ENCODE peak calls at places on chromosome 14, in six cellular contexts. O is mesendoderm; W is effector memory CD4-positive, alpha-beta T cell; M is lower lobe of right lung; B is PC-9; Y is hepatocyte. D is an unnamed sample.

GRCh38 chr14:96793547-96793946 is 3.6 kb upstream of the VRK1 start:
- DNase-seq in O (no peak), W (no peak), M (no peak), B (no peak), Y (no peak), D (no peak)

GRCh38 chr14:44898547-44898946 is 63.2 kb downstream of the KLHL28 start:
- DNase-seq in O (no peak), W (no peak), M (no peak), B (no peak), Y (no peak), D (no peak)

GRCh38 chr14:42911642-42912041 is 1305.0 kb downstream of the LRFN5 start:
- DNase-seq in O (peak; percentile 5), W (no peak), M (no peak), B (no peak), Y (no peak), D (no peak)

GRCh38 chr14:88045705-88046104 is 40.8 kb downstream of the GPR65 start:
- DNase-seq in O (no peak), W (no peak), M (peak; percentile 47), B (no peak), Y (no peak), D (no peak)

GRCh38 chr14:72061718-72062117 is 129.5 kb downstream of the RGS6 start:
- DNase-seq in O (no peak), W (no peak), M (no peak), B (no peak), Y (no peak), D (no peak)

GRCh38 chr14:60839657-60840056 is 105.1 kb downstream of the MNAT1 start:
- DNase-seq in O (no peak), W (no peak), M (no peak), B (no peak), Y (no peak), D (no peak)

GRCh38 chr14:51004352-51004800 is 60.1 kb upstream of the PYGL start:
- DNase-seq in O (no peak), W (no peak), M (peak; percentile 50), B (no peak), Y (no peak), D (no peak)

GRCh38 chr14:105273062-105273461 is 24.7 kb downstream of the BTBD6 start:
- DNase-seq in O (no peak), W (no peak), M (peak; percentile 76), B (peak; percentile 45), Y (no peak), D (no peak)

GRCh38 chr14:67514650-67515385 is 18.3 kb upstream of the PLEKHH1 start:
- DNase-seq in O (no peak), W (peak; percentile 19), M (peak; percentile 65), B (peak; percentile 44), Y (peak; percentile 66), D (peak; percentile 7)
- H3K27ac ChIP-seq in O (no peak overlapping the region), W (peak overlapping the region; percentile 71), M (peak overlapping the region; percentile 78), B (no peak overlapping the region), Y (peak overlapping the region; percentile 87), D (no peak overlapping the region)

DNA sequence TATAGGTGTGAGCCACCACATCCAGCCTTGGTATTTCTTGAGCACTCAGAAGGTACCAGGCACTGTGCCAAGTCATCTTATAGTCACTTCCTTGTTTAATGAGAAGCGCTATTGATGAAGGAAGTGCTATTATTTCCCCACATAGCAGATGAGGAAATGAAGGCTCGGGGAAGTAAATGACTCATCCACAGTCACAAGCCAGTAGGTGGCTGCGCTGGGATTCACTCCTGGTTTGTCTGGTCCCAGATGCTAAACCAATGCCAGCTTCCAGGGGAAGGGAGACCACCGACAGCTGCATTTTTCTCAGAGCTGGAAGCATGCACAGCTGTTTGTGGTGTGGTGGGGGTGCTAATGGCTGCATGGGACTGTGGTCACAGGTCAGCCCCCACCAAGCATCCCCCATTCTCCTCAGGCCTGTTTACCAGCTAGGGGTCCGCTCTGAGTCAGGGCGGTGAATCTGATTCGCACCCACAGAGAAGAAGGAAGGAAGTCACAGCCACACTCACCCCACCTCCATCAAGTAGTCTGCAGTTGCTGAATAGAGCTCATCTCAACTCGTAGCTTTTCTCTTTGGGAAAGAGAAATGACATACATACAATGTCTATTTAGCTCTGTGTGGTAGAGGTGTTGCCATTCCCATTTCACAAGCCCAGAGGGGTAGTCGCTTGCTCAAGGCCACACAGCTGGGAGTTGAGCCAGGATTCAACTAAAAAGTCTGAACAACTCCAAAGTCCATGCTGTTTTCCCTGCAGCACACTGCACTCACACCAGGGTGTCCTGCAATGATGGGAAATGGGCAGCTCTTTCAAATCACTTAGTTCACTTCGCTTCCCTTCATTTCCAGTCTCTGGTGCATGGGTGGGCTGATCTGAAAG is 6.3 kb upstream of the LTBP2 start:
- DNase-seq in O (peak; percentile 70), W (peak; percentile 64), M (peak; percentile 63), B (peak; percentile 67), Y (no peak), D (no peak)
- H3K4me3 ChIP-seq in O (no peak overlapping the region), W (peak overlapping the region; percentile 2), M (no peak overlapping the region), B (no peak overlapping the region), Y (no peak overlapping the region), D (no peak overlapping the region)

DNA sequence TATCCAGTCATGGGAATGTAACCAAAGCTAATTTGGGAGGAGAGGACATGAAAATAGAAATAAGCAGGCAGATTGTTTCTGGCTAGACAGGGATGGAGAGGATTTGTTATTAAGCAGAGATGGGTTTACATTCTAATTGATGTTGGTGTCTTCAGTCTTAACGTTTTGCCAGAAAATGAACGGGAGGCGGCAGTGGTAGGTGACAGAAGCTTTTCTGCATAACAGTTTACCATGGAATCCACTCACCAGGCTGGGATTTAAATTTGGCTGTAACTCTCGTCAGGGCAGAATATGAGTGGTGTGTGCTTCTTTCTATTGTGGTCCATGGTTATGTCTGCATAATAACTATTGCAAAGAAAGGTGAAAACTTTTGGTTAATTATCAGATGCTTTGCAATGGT is 50.2 kb upstream of the OTX2 start:
- DNase-seq in O (no peak), W (no peak), M (no peak), B (no peak), Y (no peak), D (no peak)
- H3K27me3 ChIP-seq in O (no peaks in the 10 kb centered on the region), W (no peaks in the 10 kb centered on the region), M (no peaks in the 10 kb centered on the region), B (no peaks in the 10 kb centered on the region), Y (peaks cover 27% of the 10 kb centered on the region), D (no peaks in the 10 kb centered on the region)

DNA sequence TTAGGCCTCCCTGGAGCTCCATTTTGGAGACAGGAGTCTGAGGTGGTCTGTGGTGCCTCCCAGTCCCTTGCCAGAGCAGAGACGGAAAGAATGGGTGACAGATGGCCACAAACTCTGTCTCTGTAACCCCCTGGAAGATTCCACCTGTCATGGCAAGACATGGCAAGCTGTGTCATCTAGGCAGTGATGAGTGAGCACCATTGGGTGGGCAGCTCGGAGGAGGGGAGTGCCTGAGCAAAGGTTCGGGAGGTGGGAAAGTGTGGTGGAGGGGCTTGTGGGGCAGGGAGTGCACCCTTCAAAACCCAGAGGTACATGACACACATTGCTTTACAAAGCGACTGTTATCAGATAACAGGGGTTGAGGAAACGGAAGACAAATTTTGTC is 3.4 kb downstream of the RIN3 start:
- DNase-seq in O (no peak), W (no peak), M (no peak), B (no peak), Y (no peak), D (no peak)
- H3K27ac ChIP-seq in O (no peak overlapping the region), W (no peak overlapping the region), M (peak overlapping the region; percentile 18), B (no peak overlapping the region), Y (no peak overlapping the region), D (no peak overlapping the region)

GRCh38 chr14:97976861-97977260 is 1179.7 kb downstream of the VRK1 start:
- DNase-seq in O (no peak), W (no peak), M (peak; percentile 40), B (no peak), Y (peak; percentile 9), D (no peak)
- H3K4me3 ChIP-seq in O (no peak overlapping the region), W (peak overlapping the region; percentile 60), M (peak overlapping the region; percentile 52), B (no peak overlapping the region), Y (no peak overlapping the region), D (no peak overlapping the region)

D was measured in brain microvascular endothelial cell.